ENCODE peak calls at places on chromosomes 2 and 18, in six cellular contexts. F, D, K, N, O and J are unnamed samples.

GRCh38 chr2:174662459-174662858 is 64.9 kb upstream of the WIPF1 start:
- DNase-seq in F (no peak), O (no peak), D (no peak), K (no peak), N (no peak), J (no peak)

GRCh38 chr18:74918276-74918675 is 290.7 kb downstream of the PTGR3 start:
- DNase-seq in D (no peak), K (no peak), O (no peak), F (no peak), N (no peak), J (no peak)

GRCh38 chr18:567119-567518 is 13.1 kb upstream of the CETN1 start:
- DNase-seq in N (no peak), O (no peak), K (no peak), F (no peak), D (no peak), J (no peak)

GRCh38 chr18:22542400-22542835 is 124.7 kb upstream of the CTAGE1 start:
- DNase-seq in F (no peak), D (peak), N (peak), O (peak), K (no peak), J (no peak)

GRCh38 chr2:27792759-27793158 is 21.2 kb downstream of the MRPL33 start:
- DNase-seq in K (no peak), N (no peak), O (no peak), D (no peak), F (no peak), J (peak)

GRCh38 chr18:51575171-51575570 is 377.7 kb upstream of the MEX3C start:
- DNase-seq in F (no peak), N (no peak), O (no peak), K (no peak), D (no peak), J (no peak)

GRCh38 chr2:75199428-75200011 is at the start of gene TACR1:
- DNase-seq in O (peak), F (peak), D (peak), N (peak), K (peak), J (peak)

GRCh38 chr2:212539145-212539880 is 711 bp upstream of the ERBB4 start:
- DNase-seq in K (no peak), F (peak), N (peak), D (peak), O (peak), J (peak)

GRCh38 chr2:10561636-10562035 is 113.5 kb upstream of the ODC1 start:
- DNase-seq in K (no peak), N (peak), D (no peak), O (no peak), F (no peak), J (no peak)

GRCh38 chr2:151637284-151637781 is 96.9 kb downstream of the NEB start:
- DNase-seq in F (no peak), N (peak), D (no peak), O (peak), K (no peak), J (no peak)

GRCh38 chr2:202035089-202035940 is 1.7 kb downstream of the FZD7 start:
- DNase-seq in O (peak), F (no peak), D (peak), K (no peak), N (peak), J (no peak)

GRCh38 chr18:79405781-79406575 is 10.2 kb downstream of the NFATC1 start:
- DNase-seq in F (no peak), D (peak), O (peak), K (no peak), N (peak), J (no peak)

GRCh38 chr2:152403395-152403794 is 68.4 kb downstream of the FMNL2 start:
- DNase-seq in F (no peak), D (no peak), O (no peak), K (no peak), N (no peak), J (no peak)

GRCh38 chr2:219249203-219249980 is 3.7 kb upstream of the TUBA4B start:
- DNase-seq in D (peak), K (no peak), F (peak), N (peak), O (peak), J (peak)

GRCh38 chr2:240170354-240170735 is 29.9 kb upstream of the OTOS start:
- DNase-seq in D (peak), F (no peak), O (no peak), K (no peak), N (peak), J (no peak)

GRCh38 chr2:98805412-98806265 is 74.7 kb upstream of the MGAT4A start:
- DNase-seq in F (peak), K (no peak), N (no peak), D (peak), O (no peak), J (no peak)

GRCh38 chr2:3611611-3612010 is 16.7 kb downstream of the COLEC11 start:
- DNase-seq in N (no peak), O (no peak), K (no peak), F (no peak), D (peak), J (no peak)

GRCh38 chr2:227404575-227404974 is 16.8 kb upstream of the SCYGR1 start:
- DNase-seq in D (no peak), O (no peak), F (no peak), N (no peak), K (no peak), J (no peak)

GRCh38 chr2:225895126-225895525 is 495.6 kb downstream of the NYAP2 start:
- DNase-seq in O (no peak), N (no peak), D (no peak), K (no peak), F (no peak), J (no peak)

GRCh38 chr18:21265971-21266673 is 24.1 kb downstream of the GREB1L start:
- DNase-seq in N (no peak), F (no peak), D (no peak), O (no peak), K (no peak), J (no peak)

GRCh38 chr18:67425724-67426123 is 90.8 kb downstream of the DSEL start:
- DNase-seq in F (no peak), D (no peak), O (no peak), N (no peak), K (no peak), J (no peak)

GRCh38 chr18:3015203-3015590 is 2.3 kb upstream of the LPIN2 start:
- DNase-seq in K (no peak), F (no peak), O (no peak), N (no peak), D (no peak), J (peak)

GRCh38 chr2:160220545-160221009 is 20.5 kb upstream of the ITGB6 start:
- DNase-seq in F (no peak), O (no peak), D (no peak), K (no peak), N (no peak), J (no peak)